ENCODE peak calls at places on chromosome 15, in seven cellular contexts. Q, E, X, L, M, R and S are unnamed samples.

GRCh38 chr15:62726461-62726860 is 316.1 kb upstream of the TPM1 start:
- DNase-seq in Q (no peak), L (no peak), E (no peak), M (no peak), R (no peak), X (no peak), S (no peak)

GRCh38 chr15:67930720-67931119 is 90.9 kb upstream of the RNU6-1 start:
- DNase-seq in E (no peak), R (no peak), Q (no peak), M (no peak), L (no peak), X (no peak), S (no peak)

GRCh38 chr15:57306944-57307411 is 69.3 kb upstream of the CGNL1 start:
- DNase-seq in R (no peak), Q (no peak), E (no peak), L (peak; percentile 36), X (no peak), M (no peak), S (no peak)

GRCh38 chr15:83318861-83319415 is 34.5 kb upstream of the BNC1 start:
- DNase-seq in X (no peak), M (no peak), E (no peak), Q (no peak), R (no peak), L (no peak), S (no peak)

GRCh38 chr15:32042269-32042996 is 12.1 kb downstream of the CHRNA7 start:
- DNase-seq in E (no peak), R (no peak), M (no peak), X (no peak), Q (no peak), L (no peak), S (no peak)

GRCh38 chr15:96361309-96362000 is 31.0 kb downstream of the NR2F2 start:
- DNase-seq in Q (no peak), R (no peak), M (no peak), X (no peak), L (no peak), E (no peak), S (no peak)

GRCh38 chr15:40922608-40923005 is 6.5 kb upstream of the DLL4 start:
- DNase-seq in E (no peak), Q (no peak), M (no peak), L (no peak), X (no peak), R (no peak), S (no peak)

GRCh38 chr15:34583399-34584320 is at the start of gene GOLGA8B:
- DNase-seq in X (peak; percentile 68), L (peak; percentile 84), E (peak; percentile 41), Q (no peak), R (no peak), M (peak; percentile 37), S (no peak)

GRCh38 chr15:82297546-82297945 is 34.9 kb downstream of the SAXO2 start:
- DNase-seq in E (no peak), Q (no peak), R (no peak), X (no peak), M (no peak), L (no peak), S (no peak)

GRCh38 chr15:70762469-70763119 is 764 bp downstream of the UACA start:
- DNase-seq in R (peak; percentile 82), M (peak; percentile 36), Q (peak; percentile 61), E (peak; percentile 75), X (peak; percentile 34), L (peak; percentile 61), S (no peak)

GRCh38 chr15:66588971-66589370 is 23.2 kb upstream of the LCTL start:
- DNase-seq in E (no peak), R (no peak), X (no peak), L (no peak), Q (no peak), M (no peak), S (no peak)

GRCh38 chr15:41978534-41978933 is 6.2 kb upstream of the EHD4 start:
- DNase-seq in R (peak; percentile 4), L (no peak), E (no peak), Q (no peak), X (no peak), M (no peak), S (no peak)

GRCh38 chr15:96268421-96269204 is 61.9 kb upstream of the NR2F2 start:
- DNase-seq in E (peak; percentile 66), X (no peak), Q (no peak), M (no peak), L (no peak), R (no peak), S (peak; percentile 2)

GRCh38 chr15:40755821-40756220 is 767 bp upstream of the RMDN3 start:
- DNase-seq in M (no peak), X (no peak), R (no peak), E (no peak), Q (no peak), L (no peak), S (no peak)

GRCh38 chr15:67774626-67775025 is 50.7 kb upstream of the SKOR1 start:
- DNase-seq in Q (no peak), L (no peak), M (no peak), R (no peak), X (no peak), E (no peak), S (no peak)

GRCh38 chr15:65368300-65368617 is 9.5 kb downstream of the IGDCC3 start:
- DNase-seq in E (no peak), M (no peak), R (no peak), L (no peak), Q (no peak), X (no peak), S (no peak)

GRCh38 chr15:100055821-100056220 is 286.0 kb downstream of the ADAMTS17 start:
- DNase-seq in Q (no peak), M (no peak), X (no peak), R (no peak), L (no peak), E (no peak), S (no peak)

GRCh38 chr15:55518641-55519040 is 10.6 kb upstream of the DNAAF4 start:
- DNase-seq in R (no peak), Q (no peak), X (no peak), M (no peak), E (no peak), L (no peak), S (no peak)

GRCh38 chr15:61923173-61923572 is 137.1 kb downstream of the VPS13C start:
- DNase-seq in Q (no peak), M (no peak), L (no peak), R (no peak), X (no peak), E (no peak), S (no peak)

GRCh38 chr15:45790325-45790943 is 155.6 kb downstream of the SQOR start:
- DNase-seq in M (no peak), L (no peak), X (no peak), R (no peak), Q (peak; percentile 28), E (peak; percentile 7), S (no peak)

GRCh38 chr15:60087561-60087960 is 83.5 kb downstream of the FOXB1 start:
- DNase-seq in M (no peak), E (no peak), Q (no peak), L (no peak), X (no peak), R (no peak), S (no peak)

GRCh38 chr15:49036650-49037545 is 9.3 kb downstream of the SECISBP2L start:
- DNase-seq in M (no peak), E (peak; percentile 72), Q (peak; percentile 55), X (no peak), L (no peak), R (no peak), S (no peak)

GRCh38 chr15:101448336-101448735 is 41.2 kb downstream of the PCSK6 start:
- DNase-seq in L (no peak), E (no peak), X (no peak), Q (no peak), M (no peak), R (no peak), S (no peak)

GRCh38 chr15:101445562-101446526 is 43.7 kb downstream of the PCSK6 start:
- DNase-seq in R (no peak), X (peak; percentile 59), L (no peak), E (peak; percentile 21), M (peak; percentile 73), Q (peak; percentile 65), S (peak; percentile 84)

GRCh38 chr15:101447561-101448071 is 41.9 kb downstream of the PCSK6 start:
- DNase-seq in R (no peak), E (no peak), X (no peak), L (no peak), Q (no peak), M (no peak), S (no peak)

GRCh38 chr15:101446527-101447167 is 42.9 kb downstream of the PCSK6 start:
- DNase-seq in Q (no peak), E (no peak), R (no peak), M (no peak), X (no peak), L (no peak), S (no peak)

GRCh38 chr15:101447168-101447533 is 42.4 kb downstream of the PCSK6 start:
- DNase-seq in Q (no peak), L (no peak), E (no peak), R (no peak), X (no peak), M (no peak), S (no peak)
- H3K27ac ChIP-seq in Q (no peak overlapping the region), L (no peak overlapping the region), E (no peak overlapping the region), R (no peak overlapping the region), X (no peak overlapping the region), M (peak overlapping the region; percentile 64), S (no peak overlapping the region)

DNA sequence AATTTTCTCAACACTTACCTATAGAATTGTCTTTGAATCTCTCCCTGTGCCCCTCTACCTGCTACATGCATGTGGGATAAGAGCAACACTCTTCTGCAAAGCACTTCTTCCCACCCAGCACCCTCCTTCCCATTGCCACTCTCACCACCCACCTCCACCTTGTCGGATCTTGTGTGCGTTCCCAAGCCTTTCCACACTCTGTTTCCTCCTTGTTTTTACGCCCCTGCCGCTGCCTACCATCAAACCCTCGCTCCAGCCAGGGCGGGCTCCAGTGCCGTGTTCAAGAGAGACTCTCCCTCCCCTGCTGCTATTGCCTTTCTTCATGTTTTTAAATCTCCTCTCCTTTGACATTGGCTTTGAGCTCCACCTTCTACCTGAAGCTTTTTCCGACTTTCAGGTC is 40.2 kb downstream of the ABHD17C start:
- DNase-seq in L (no peak), E (no peak), R (no peak), Q (no peak), M (no peak), X (no peak), S (no peak)
- H3K27ac ChIP-seq in L (no peak overlapping the region), E (no peak overlapping the region), R (no peak overlapping the region), Q (no peak overlapping the region), M (no peak overlapping the region), X (no peak overlapping the region), S (no peak overlapping the region)

GRCh38 chr15:74873756-74874424 is 725 bp upstream of the SCAMP2 start:
- DNase-seq in X (no peak), Q (no peak), L (no peak), M (no peak), R (no peak), E (no peak), S (no peak)
- H3K27ac ChIP-seq in X (peak overlapping the region; percentile 87), Q (no peak overlapping the region), L (peak overlapping the region; percentile 89), M (peak overlapping the region; percentile 96), R (peak overlapping the region; percentile 78), E (peak overlapping the region; percentile 35), S (peak overlapping the region; percentile 91)

DNA sequence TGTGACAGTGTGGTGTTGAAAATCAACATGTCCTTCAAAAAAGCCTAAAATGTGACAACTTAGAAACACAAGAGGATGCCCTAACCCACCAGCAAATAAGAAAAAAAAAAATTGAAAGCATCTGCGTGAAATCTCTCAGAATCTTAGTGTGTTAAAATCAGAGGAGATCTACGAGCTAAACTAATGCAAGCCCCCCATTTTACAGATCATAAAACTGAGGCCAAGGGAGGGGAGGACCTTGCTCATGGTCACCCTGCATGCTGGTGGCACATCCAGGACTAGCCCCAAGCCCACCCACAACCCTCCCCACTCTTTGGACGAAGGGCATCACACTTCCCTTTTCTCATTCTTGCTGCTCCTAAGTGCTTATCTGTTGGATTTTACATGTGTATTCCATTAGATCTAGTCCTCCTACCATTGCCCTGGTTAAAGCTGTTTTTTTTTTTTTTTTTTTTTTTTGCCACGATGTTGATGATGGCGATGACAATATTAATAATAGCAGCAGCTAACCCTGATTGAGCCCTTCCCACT is 29.1 kb upstream of the NOX5 start:
- DNase-seq in M (no peak), R (no peak), L (no peak), Q (no peak), X (no peak), E (no peak), S (no peak)
- H3K27ac ChIP-seq in M (no peak overlapping the region), R (no peak overlapping the region), L (no peak overlapping the region), Q (no peak overlapping the region), X (no peak overlapping the region), E (no peak overlapping the region), S (no peak overlapping the region)